ENCODE peak calls at places on chromosomes 4 and X, in eight cellular contexts. F is B cell, B is right lobe of liver, T is mesothelial cell of epicardium, R is Caco-2, M is fibroblast of mammary gland, C is PC-3, J is lower lobe of right lung. A is an unnamed sample.

GRCh38 chr4:52200339-52200725 is 149.2 kb downstream of the SPATA18 start:
- DNase-seq in F (no peak), B (no peak), T (no peak), R (no peak), M (no peak), C (no peak), J (no peak), A (no peak)

GRCh38 chr4:153161599-153161971 is 42.7 kb upstream of the TRIM2 start:
- DNase-seq in F (no peak), B (no peak), T (no peak), R (no peak), M (peak; percentile 50), C (no peak), J (no peak), A (no peak)

GRCh38 chr4:55912249-55912648 is 36.5 kb upstream of the CEP135 start:
- DNase-seq in F (no peak), B (no peak), T (no peak), R (no peak), M (no peak), C (no peak), J (no peak), A (peak; percentile 12)

GRCh38 chr4:153618831-153619230 is 65.2 kb upstream of the TLR2 start:
- DNase-seq in F (no peak), B (no peak), T (no peak), R (no peak), M (peak; percentile 3), C (no peak), J (no peak), A (no peak)

GRCh38 chrX:116272328-116272727 is 101.8 kb downstream of the AGTR2 start:
- DNase-seq in F (no peak), B (no peak), T (no peak), R (no peak), M (peak; percentile 91), C (peak; percentile 90), J (no peak), A (peak; percentile 95)

GRCh38 chr4:19945979-19946380 is 305.7 kb upstream of the SLIT2 start:
- DNase-seq in F (no peak), B (no peak), T (no peak), R (no peak), M (peak; percentile 100), C (peak; percentile 87), J (no peak), A (peak; percentile 99)

GRCh38 chr4:40264995-40265909 is 68.4 kb downstream of the RHOH start:
- DNase-seq in F (peak; percentile 58), B (no peak), T (peak; percentile 24), R (peak; percentile 73), M (no peak), C (no peak), J (no peak), A (no peak)

GRCh38 chr4:165631208-165631894 is 241.7 kb upstream of the TLL1 start:
- DNase-seq in F (no peak), B (no peak), T (no peak), R (no peak), M (peak; percentile 68), C (no peak), J (no peak), A (peak; percentile 22)

GRCh38 chr4:874071-874470 is 48.1 kb upstream of the CPLX1 start:
- DNase-seq in F (no peak), B (no peak), T (no peak), R (no peak), M (no peak), C (no peak), J (no peak), A (no peak)

GRCh38 chrX:8179653-8180052 is 8.6 kb upstream of the VCX2 start:
- DNase-seq in F (no peak), B (no peak), T (no peak), R (no peak), M (peak; percentile 3), C (peak; percentile 49), J (no peak), A (peak; percentile 14)

GRCh38 chr4:99960648-99961047 is 10.6 kb upstream of the H2AZ1 start:
- DNase-seq in F (no peak), B (no peak), T (no peak), R (no peak), M (no peak), C (no peak), J (no peak), A (no peak)

GRCh38 chr4:185651137-185651677 is 115.9 kb upstream of the PDLIM3 start:
- DNase-seq in F (no peak), B (no peak), T (no peak), R (no peak), M (no peak), C (no peak), J (no peak), A (no peak)

GRCh38 chr4:181911420-181911819 is 331.8 kb upstream of the TENM3 start:
- DNase-seq in F (no peak), B (no peak), T (no peak), R (no peak), M (peak; percentile 70), C (no peak), J (no peak), A (no peak)

GRCh38 chr4:102429553-102429952 is 71.6 kb upstream of the NFKB1 start:
- DNase-seq in F (no peak), B (no peak), T (no peak), R (no peak), M (peak; percentile 79), C (peak; percentile 86), J (no peak), A (peak; percentile 90)

GRCh38 chr4:14348506-14348905 is 653.8 kb upstream of the CPEB2 start:
- DNase-seq in F (no peak), B (no peak), T (no peak), R (no peak), M (peak; percentile 56), C (peak; percentile 58), J (no peak), A (peak; percentile 22)

DNA sequence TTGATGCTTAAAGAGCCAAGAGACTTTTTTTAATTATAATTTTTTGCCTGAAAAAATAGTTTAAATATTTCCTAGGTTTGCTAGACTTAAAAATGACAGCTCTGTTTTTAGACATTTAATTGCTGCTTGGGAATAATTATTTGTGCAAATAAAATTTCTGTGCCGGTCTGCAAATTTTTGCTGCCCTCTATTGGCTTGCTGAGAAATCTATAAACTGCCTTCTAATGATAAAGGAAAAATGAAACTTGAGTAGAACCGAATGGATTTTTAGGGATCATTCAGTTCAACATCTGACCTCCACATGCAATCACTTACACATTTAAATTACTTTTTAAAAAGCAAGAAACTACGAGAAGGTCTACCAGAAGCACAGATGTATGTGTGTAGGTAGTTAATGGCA is 434.0 kb downstream of the FAM133A start:
- DNase-seq in F (no peak), B (no peak), T (no peak), R (no peak), M (no peak), C (peak; percentile 15), J (no peak), A (no peak)
- TF ChIP-seq CTCF in F (no peak), B (peak; percentile 43), T (peak; percentile 29), R (no peak), M (peak; percentile 24), C (peak; percentile 54), J (no peak), A (peak; percentile 38)

DNA sequence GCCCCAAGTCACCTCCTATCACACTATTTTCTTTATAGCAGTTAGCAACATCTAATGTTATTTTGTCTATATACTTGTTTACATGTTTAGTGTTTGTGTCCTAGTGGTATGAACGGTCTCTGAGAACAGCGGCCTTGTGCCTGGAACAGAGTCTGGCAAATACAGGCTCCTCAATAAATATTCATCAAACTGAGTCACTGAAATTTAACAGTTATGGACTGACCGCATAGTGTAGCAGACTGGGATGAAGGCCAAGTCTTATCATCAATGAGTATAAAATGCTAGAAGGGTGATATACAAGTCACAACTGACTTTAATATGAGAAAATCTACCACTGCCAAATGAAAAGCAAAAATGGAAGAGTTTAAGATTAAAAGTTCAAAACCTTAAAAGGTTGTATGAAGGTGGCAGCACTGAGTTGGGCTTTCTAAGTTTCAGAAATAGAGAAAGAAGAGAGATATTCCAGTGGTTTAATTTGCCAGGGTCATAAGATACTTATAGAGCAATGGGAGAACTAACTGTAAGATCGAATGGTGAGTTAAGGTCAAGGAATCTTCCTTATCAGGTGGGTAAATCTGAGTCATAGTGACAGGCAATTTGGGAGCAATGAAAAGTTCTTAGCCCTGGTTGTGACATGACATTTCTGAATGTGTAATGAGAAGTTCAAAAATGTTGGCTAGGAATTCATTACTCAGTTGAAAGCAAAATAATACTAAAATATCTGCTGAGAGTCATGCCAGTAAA is 34.9 kb downstream of the ELOVL6 start:
- DNase-seq in F (no peak), B (no peak), T (no peak), R (no peak), M (peak; percentile 84), C (peak; percentile 63), J (no peak), A (peak; percentile 33)
- TF ChIP-seq CTCF in F (no peak), B (no peak), T (no peak), R (no peak), M (peak; percentile 17), C (peak; percentile 23), J (no peak), A (peak; percentile 9)

GRCh38 chrX:109475174-109475891 is 6.6 kb downstream of the GUCY2F start:
- DNase-seq in F (no peak), B (peak; percentile 25), T (peak; percentile 27), R (peak; percentile 40), M (peak; percentile 44), C (peak; percentile 62), J (no peak), A (peak; percentile 54)

GRCh38 chrX:109472939-109473713 is 8.8 kb downstream of the GUCY2F start:
- DNase-seq in F (peak; percentile 7), B (no peak), T (no peak), R (no peak), M (peak; percentile 64), C (peak; percentile 28), J (no peak), A (peak; percentile 59)
- TF ChIP-seq CTCF in F (no peak), B (no peak), T (peak; percentile 52), R (no peak), M (peak; percentile 22), C (peak; percentile 47), J (no peak), A (peak; percentile 10)

DNA sequence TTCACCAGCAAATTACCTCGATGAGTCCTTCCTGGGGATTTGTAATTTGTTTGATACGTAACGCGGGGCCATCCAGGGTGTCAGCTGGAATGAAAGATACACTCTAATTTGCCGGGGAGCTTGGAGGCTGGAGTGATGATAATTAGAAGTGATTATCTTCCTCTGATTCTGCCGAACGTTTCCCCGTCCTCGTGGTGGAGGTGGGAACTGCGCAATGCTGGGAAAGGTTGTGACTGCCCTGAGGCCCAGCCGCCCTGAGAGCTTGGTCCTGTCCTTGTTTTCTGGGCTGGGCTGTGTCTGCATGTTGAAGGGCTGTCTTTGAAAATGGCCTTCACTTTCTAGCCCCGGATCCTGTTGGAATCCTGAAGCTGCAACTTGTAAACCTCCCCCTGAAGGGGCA is 48.0 kb downstream of the SORCS2 start:
- DNase-seq in F (no peak), B (no peak), T (no peak), R (no peak), M (no peak), C (no peak), J (peak; percentile 22), A (no peak)
- TF ChIP-seq CTCF in F (no peak), B (no peak), T (peak; percentile 30), R (no peak), M (no peak), C (no peak), J (no peak), A (no peak)

GRCh38 chr4:184471872-184472539 is 2.3 kb downstream of the IRF2 start:
- DNase-seq in F (peak; percentile 41), B (no peak), T (no peak), R (no peak), M (peak; percentile 37), C (peak; percentile 22), J (no peak), A (no peak)
- TF ChIP-seq CTCF in F (no peak), B (no peak), T (no peak), R (no peak), M (no peak), C (no peak), J (no peak), A (no peak)